ENCODE peak calls at places on chromosomes 13 and 19, in ten cellular contexts. S, D, F, B, C, Q, X, R, L and E are unnamed samples.

GRCh38 chr19:3162418-3163229 is 15.9 kb upstream of the S1PR4 start:
- DNase-seq in S (no peak), D (no peak), F (no peak), B (no peak), C (no peak), Q (no peak), X (peak), R (no peak), L (no peak), E (no peak)

GRCh38 chr13:39415003-39415402 is 188.0 kb downstream of the LHFPL6 start:
- DNase-seq in S (no peak), D (no peak), F (no peak), B (no peak), C (no peak), Q (no peak), X (peak), R (no peak), L (no peak), E (no peak)

GRCh38 chr13:99416411-99417121 is 84.7 kb upstream of the TM9SF2 start:
- DNase-seq in S (no peak), D (no peak), F (peak), B (no peak), C (no peak), Q (no peak), X (no peak), R (peak), L (no peak), E (no peak)

GRCh38 chr19:16830679-16831078 is 1.5 kb downstream of the SIN3B start:
- DNase-seq in S (no peak), D (no peak), F (no peak), B (no peak), C (no peak), Q (no peak), X (peak), R (no peak), L (no peak), E (no peak)

GRCh38 chr13:46179576-46180368 is 2.2 kb downstream of the LCP1 start:
- DNase-seq in S (no peak), D (no peak), F (no peak), B (no peak), C (peak), Q (peak), X (no peak), R (peak), L (no peak), E (no peak)

GRCh38 chr19:9808855-9809646 is 9.8 kb downstream of the FBXL12 start:
- DNase-seq in S (no peak), D (no peak), F (no peak), B (no peak), C (no peak), Q (no peak), X (no peak), R (no peak), L (no peak), E (no peak)

GRCh38 chr13:36945078-36945477 is 25.0 kb upstream of the SMAD9 start:
- DNase-seq in S (no peak), D (no peak), F (no peak), B (no peak), C (no peak), Q (no peak), X (no peak), R (no peak), L (no peak), E (no peak)

GRCh38 chr19:51627491-51628138 is 2.6 kb downstream of the SIGLEC5 start:
- DNase-seq in S (no peak), D (no peak), F (no peak), B (no peak), C (no peak), Q (no peak), X (no peak), R (no peak), L (no peak), E (no peak)

GRCh38 chr13:111853766-111854165 is 213.2 kb upstream of the SOX1 start:
- DNase-seq in S (no peak), D (no peak), F (no peak), B (peak), C (no peak), Q (no peak), X (no peak), R (no peak), L (no peak), E (no peak)

GRCh38 chr13:98083507-98083906 is 59.4 kb upstream of the FARP1 start:
- DNase-seq in S (no peak), D (no peak), F (no peak), B (no peak), C (no peak), Q (no peak), X (peak), R (no peak), L (peak), E (no peak)

GRCh38 chr19:19602136-19602712 is 16.3 kb downstream of the PBX4 start:
- DNase-seq in S (no peak), D (no peak), F (no peak), B (no peak), C (no peak), Q (no peak), X (no peak), R (no peak), L (no peak), E (no peak)

GRCh38 chr13:110331362-110331761 is 24.3 kb downstream of the COL4A2 start:
- DNase-seq in S (no peak), D (no peak), F (no peak), B (no peak), C (no peak), Q (no peak), X (peak), R (no peak), L (no peak), E (no peak)

GRCh38 chr19:1264801-1265610 is 4.1 kb upstream of the CIRBP start:
- DNase-seq in S (no peak), D (no peak), F (peak), B (no peak), C (no peak), Q (no peak), X (peak), R (peak), L (no peak), E (no peak)

GRCh38 chr19:48346161-48346560 is 17.6 kb downstream of the TMEM143 start:
- DNase-seq in S (no peak), D (no peak), F (no peak), B (no peak), C (no peak), Q (no peak), X (no peak), R (no peak), L (no peak), E (no peak)

GRCh38 chr13:31756346-31756745 is 17.0 kb downstream of the RXFP2 start:
- DNase-seq in S (no peak), D (no peak), F (no peak), B (no peak), C (no peak), Q (no peak), X (peak), R (no peak), L (peak), E (no peak)

GRCh38 chr19:3478409-3479176 is 1.7 kb downstream of the SMIM24 start:
- DNase-seq in S (no peak), D (no peak), F (no peak), B (no peak), C (no peak), Q (no peak), X (no peak), R (no peak), L (no peak), E (no peak)

GRCh38 chr13:81140675-81141074 is 799.7 kb upstream of the SPRY2 start:
- DNase-seq in S (no peak), D (no peak), F (no peak), B (no peak), C (no peak), Q (no peak), X (no peak), R (no peak), L (no peak), E (no peak)

GRCh38 chr19:46728693-46729339 is 11.9 kb upstream of the PRKD2 start:
- DNase-seq in S (peak), D (no peak), F (peak), B (no peak), C (peak), Q (peak), X (peak), R (peak), L (no peak), E (no peak)

GRCh38 chr13:43546260-43546659 is 240.5 kb downstream of the ENOX1 start:
- DNase-seq in S (no peak), D (no peak), F (no peak), B (no peak), C (no peak), Q (no peak), X (no peak), R (peak), L (no peak), E (no peak)

GRCh38 chr19:35247526-35248309 is 1.1 kb upstream of the LSR start:
- DNase-seq in S (no peak), D (no peak), F (peak), B (peak), C (no peak), Q (peak), X (no peak), R (no peak), L (no peak), E (no peak)

GRCh38 chr13:101309014-101309619 is 107.2 kb downstream of the NALCN start:
- DNase-seq in S (no peak), D (no peak), F (no peak), B (no peak), C (no peak), Q (no peak), X (peak), R (no peak), L (peak), E (no peak)

GRCh38 chr13:43516401-43516826 is 270.4 kb downstream of the ENOX1 start:
- DNase-seq in S (no peak), D (no peak), F (no peak), B (no peak), C (no peak), Q (no peak), X (peak), R (no peak), L (peak), E (no peak)

GRCh38 chr19:33819875-33820781 is 23.5 kb downstream of the KCTD15 start:
- DNase-seq in S (peak), D (peak), F (no peak), B (no peak), C (no peak), Q (peak), X (peak), R (peak), L (peak), E (no peak)

GRCh38 chr13:33119886-33120543 is 103.8 kb downstream of the KL start:
- DNase-seq in S (no peak), D (no peak), F (no peak), B (peak), C (no peak), Q (no peak), X (no peak), R (no peak), L (peak), E (no peak)

GRCh38 chr19:43664008-43664407 is 6.0 kb downstream of the PLAUR start:
- DNase-seq in S (no peak), D (no peak), F (no peak), B (no peak), C (no peak), Q (peak), X (no peak), R (no peak), L (no peak), E (no peak)

GRCh38 chr13:109345433-109345941 is 440.9 kb downstream of the IRS2 start:
- DNase-seq in S (no peak), D (no peak), F (no peak), B (no peak), C (no peak), Q (no peak), X (peak), R (no peak), L (no peak), E (no peak)

GRCh38 chr19:1068111-1069001 is 1.4 kb downstream of the ARHGAP45 start:
- DNase-seq in S (no peak), D (no peak), F (peak), B (no peak), C (no peak), Q (peak), X (no peak), R (peak), L (no peak), E (no peak)

GRCh38 chr13:41315466-41316047 is 4.5 kb downstream of the NAA16 start:
- DNase-seq in S (no peak), D (no peak), F (no peak), B (no peak), C (no peak), Q (no peak), X (peak), R (no peak), L (peak), E (no peak)

GRCh38 chr19:40862785-40863184 is 12.5 kb upstream of the CYP2A6 start:
- DNase-seq in S (no peak), D (no peak), F (no peak), B (no peak), C (no peak), Q (no peak), X (peak), R (no peak), L (peak), E (no peak)